ENCODE peak calls at places on chromosomes 11 and 22, in seven cellular contexts. Y is cardiac muscle cell; E is osteocyte; F is right lobe of liver; I is astrocyte of the hippocampus; T is kidney; Q is activated effector memory CD4-positive, alpha-beta T cell treated with Interleukin-2 at 50 U/mL for 16 hours. S is an unnamed sample.
A peak's percentile ranks its signal among the peaks of the same experiment; 100 is the strongest.

GRCh38 chr11:42631223-42631843 is 680.5 kb upstream of the API5 start:
- DNase-seq in Y (peak; percentile 26), E (no peak), F (no peak), I (peak; percentile 70), T (no peak), Q (no peak), S (peak; percentile 11)

GRCh38 chr11:121048464-121049233 is 24.7 kb downstream of the TBCEL start:
- DNase-seq in Y (no peak), E (no peak), F (no peak), I (no peak), T (no peak), Q (no peak), S (no peak)

GRCh38 chr11:33835143-33835878 is 56.6 kb downstream of the LMO2 start:
- DNase-seq in Y (peak; percentile 33), E (no peak), F (no peak), I (peak; percentile 80), T (no peak), Q (no peak), S (peak; percentile 34)

GRCh38 chr22:20509344-20510047 is 2.1 kb downstream of the MED15 start:
- DNase-seq in Y (peak; percentile 70), E (no peak), F (no peak), I (peak; percentile 95), T (peak; percentile 88), Q (peak; percentile 32), S (no peak)

GRCh38 chr11:60842688-60843605 is 1.0 kb downstream of the CCDC86 start:
- DNase-seq in Y (no peak), E (no peak), F (no peak), I (no peak), T (no peak), Q (no peak), S (no peak)

GRCh38 chr22:45490836-45491235 is 11.8 kb upstream of the FBLN1 start:
- DNase-seq in Y (no peak), E (no peak), F (no peak), I (no peak), T (peak; percentile 21), Q (no peak), S (no peak)

GRCh38 chr11:125519865-125520834 is 24.1 kb upstream of the FEZ1 start:
- DNase-seq in Y (no peak), E (no peak), F (no peak), I (no peak), T (no peak), Q (no peak), S (no peak)

GRCh38 chr11:120108154-120108784 is 29.6 kb downstream of the TRIM29 start:
- DNase-seq in Y (peak; percentile 85), E (no peak), F (peak; percentile 74), I (peak; percentile 82), T (no peak), Q (peak; percentile 17), S (peak; percentile 73)

S was measured in T47D.